ENCODE peak calls at places on chromosome 10, in six cellular contexts. Q is psoas muscle, K is upper lobe of right lung, P is non-pigmented ciliary epithelial cell, E is GM10248, C is fibroblast of the aortic adventitia. W is an unnamed sample.
A peak's percentile ranks its signal among the peaks of the same experiment; 100 is the strongest.

GRCh38 chr10:48504141-48504885 is 100.6 kb downstream of the ARHGAP22 start:
- DNase-seq in E (no peak), Q (no peak), C (no peak), P (no peak), K (no peak), W (no peak)

GRCh38 chr10:124991872-124992271 is 49.9 kb downstream of the ZRANB1 start:
- DNase-seq in Q (no peak), C (no peak), E (peak; percentile 11), P (no peak), K (no peak), W (no peak)

GRCh38 chr10:69451784-69452251 is 553 bp downstream of the TSPAN15 start:
- DNase-seq in Q (no peak), C (no peak), K (peak; percentile 89), P (no peak), E (no peak), W (no peak)

GRCh38 chr10:92742331-92743228 is 52.8 kb downstream of the HHEX start:
- DNase-seq in C (no peak), P (no peak), Q (no peak), K (no peak), E (peak; percentile 77), W (no peak)

GRCh38 chr10:75404335-75405200 is 3.0 kb upstream of the ZNF503 start:
- DNase-seq in C (peak; percentile 22), P (no peak), E (peak; percentile 40), K (peak; percentile 89), Q (no peak), W (no peak)

GRCh38 chr10:5647507-5648240 is 18.7 kb downstream of the ASB13 start:
- DNase-seq in P (no peak), K (no peak), Q (no peak), E (no peak), C (no peak), W (no peak)

GRCh38 chr10:21292763-21293517 is 232.5 kb downstream of the SKIDA1 start:
- DNase-seq in Q (peak; percentile 64), K (peak; percentile 68), E (no peak), C (peak; percentile 99), P (peak; percentile 98), W (peak; percentile 97)

GRCh38 chr10:34584164-34584563 is 230.9 kb downstream of the PARD3 start:
- DNase-seq in E (no peak), K (no peak), P (peak; percentile 67), Q (no peak), C (peak; percentile 97), W (peak; percentile 89)

GRCh38 chr10:112955736-112956421 is 5.8 kb downstream of the TCF7L2 start:
- DNase-seq in P (no peak), Q (no peak), K (no peak), C (peak; percentile 87), E (no peak), W (peak; percentile 86)

W was measured in GM23248.